ENCODE peak calls at places on chromosomes 13 and 19, in six cellular contexts. One of them, this sample, is unnamed. For H3K4me1, the result is how much of the 10 kb centered on the place peaks cover.

GRCh38 chr19:21677696-21678418 is 89.5 kb downstream of the ZNF100 start:
- ATAC-seq in K562: no peak
- ATAC-seq in upper lobe of left lung: no peak
- ATAC-seq in A549: no peak
- ATAC-seq in HepG2: no peak
- ATAC-seq in GM12878: no peak
- ATAC-seq in this sample: no peak

GRCh38 chr13:27403252-27403678 is 21.2 kb upstream of the GTF3A start:
- ATAC-seq in K562: no peak
- ATAC-seq in upper lobe of left lung: peak
- ATAC-seq in A549: no peak
- ATAC-seq in HepG2: peak
- ATAC-seq in GM12878: no peak
- ATAC-seq in this sample: peak

GRCh38 chr19:16200038-16200775 is 2.5 kb downstream of the AP1M1 start:
- ATAC-seq in K562: no peak
- ATAC-seq in upper lobe of left lung: peak
- ATAC-seq in A549: no peak
- ATAC-seq in HepG2: peak
- ATAC-seq in GM12878: no peak
- ATAC-seq in this sample: peak

GRCh38 chr19:18006895-18007604 is 920 bp upstream of the ARRDC2 start:
- ATAC-seq in K562: peak
- ATAC-seq in upper lobe of left lung: peak
- ATAC-seq in A549: peak
- ATAC-seq in HepG2: peak
- ATAC-seq in GM12878: peak
- ATAC-seq in this sample: peak

GRCh38 chr13:73193541-73193940 is 134.7 kb downstream of the KLF5 start:
- ATAC-seq in K562: no peak
- ATAC-seq in upper lobe of left lung: no peak
- ATAC-seq in A549: no peak
- ATAC-seq in HepG2: no peak
- ATAC-seq in GM12878: no peak
- ATAC-seq in this sample: no peak

GRCh38 chr19:6720369-6721112 is at the start of gene C3:
- ATAC-seq in K562: peak
- ATAC-seq in upper lobe of left lung: peak
- ATAC-seq in A549: peak
- ATAC-seq in HepG2: peak
- ATAC-seq in GM12878: no peak
- ATAC-seq in this sample: peak

GRCh38 chr13:44815507-44816074 is 173.7 kb downstream of the NUFIP1 start:
- ATAC-seq in K562: no peak
- ATAC-seq in upper lobe of left lung: peak
- ATAC-seq in A549: peak
- ATAC-seq in HepG2: peak
- ATAC-seq in GM12878: peak
- ATAC-seq in this sample: peak

GRCh38 chr19:16628984-16629691 is 1.1 kb upstream of the MED26 start:
- ATAC-seq in K562: peak
- ATAC-seq in upper lobe of left lung: no peak
- ATAC-seq in A549: peak
- ATAC-seq in HepG2: no peak
- ATAC-seq in GM12878: peak
- ATAC-seq in this sample: peak

GRCh38 chr19:10338940-10339339 is 484 bp downstream of the ICAM3 start:
- ATAC-seq in K562: no peak
- ATAC-seq in upper lobe of left lung: no peak
- ATAC-seq in A549: no peak
- ATAC-seq in HepG2: no peak
- ATAC-seq in GM12878: peak
- ATAC-seq in this sample: no peak

GRCh38 chr19:49165111-49165750 is 7.6 kb downstream of the TRPM4 start:
- ATAC-seq in K562: no peak
- ATAC-seq in upper lobe of left lung: no peak
- ATAC-seq in A549: no peak
- ATAC-seq in HepG2: no peak
- ATAC-seq in GM12878: no peak
- ATAC-seq in this sample: peak

GRCh38 chr13:109998808-109999528 is 212.6 kb upstream of the IRS2 start:
- ATAC-seq in K562: no peak
- ATAC-seq in upper lobe of left lung: peak
- ATAC-seq in A549: peak
- ATAC-seq in HepG2: no peak
- ATAC-seq in GM12878: no peak
- ATAC-seq in this sample: no peak

GRCh38 chr13:113748862-113749451 is 10.1 kb upstream of the TMEM255B start:
- ATAC-seq in K562: no peak
- ATAC-seq in upper lobe of left lung: peak
- ATAC-seq in A549: no peak
- ATAC-seq in HepG2: peak
- ATAC-seq in GM12878: no peak
- ATAC-seq in this sample: no peak

GRCh38 chr19:36093146-36093662 is 17.7 kb upstream of the OVOL3 start:
- ATAC-seq in K562: no peak
- ATAC-seq in upper lobe of left lung: no peak
- ATAC-seq in A549: no peak
- ATAC-seq in HepG2: no peak
- ATAC-seq in GM12878: peak
- ATAC-seq in this sample: no peak

GRCh38 chr13:28355822-28356371 is 139.0 kb downstream of the FLT1 start:
- ATAC-seq in K562: peak
- ATAC-seq in upper lobe of left lung: no peak
- ATAC-seq in A549: no peak
- ATAC-seq in HepG2: no peak
- ATAC-seq in GM12878: peak
- ATAC-seq in this sample: no peak

GRCh38 chr13:80562423-80562822 is 221.5 kb upstream of the SPRY2 start:
- ATAC-seq in K562: no peak
- ATAC-seq in upper lobe of left lung: no peak
- ATAC-seq in A549: no peak
- ATAC-seq in HepG2: no peak
- ATAC-seq in GM12878: peak
- ATAC-seq in this sample: no peak

GRCh38 chr13:114149774-114150740 is 17.6 kb upstream of the RASA3 start:
- ATAC-seq in K562: no peak
- ATAC-seq in upper lobe of left lung: no peak
- ATAC-seq in A549: no peak
- ATAC-seq in HepG2: no peak
- ATAC-seq in GM12878: no peak
- ATAC-seq in this sample: no peak

GRCh38 chr13:113770441-113770840 is 11.4 kb downstream of the TMEM255B start:
- ATAC-seq in K562: no peak
- ATAC-seq in upper lobe of left lung: no peak
- ATAC-seq in A549: no peak
- ATAC-seq in HepG2: no peak
- ATAC-seq in GM12878: no peak
- ATAC-seq in this sample: no peak

GRCh38 chr19:16067205-16067938 is 8.9 kb upstream of the TPM4 start:
- ATAC-seq in K562: peak
- ATAC-seq in upper lobe of left lung: peak
- ATAC-seq in A549: no peak
- ATAC-seq in HepG2: no peak
- ATAC-seq in GM12878: no peak
- ATAC-seq in this sample: peak

GRCh38 chr13:50106559-50106958 is 91.3 kb downstream of the KCNRG start:
- ATAC-seq in K562: no peak
- ATAC-seq in upper lobe of left lung: no peak
- ATAC-seq in A549: no peak
- ATAC-seq in HepG2: no peak
- ATAC-seq in GM12878: peak
- ATAC-seq in this sample: no peak

GRCh38 chr13:73399347-73400216 is 340.8 kb downstream of the KLF5 start:
- ATAC-seq in K562: no peak
- ATAC-seq in upper lobe of left lung: no peak
- ATAC-seq in A549: no peak
- ATAC-seq in HepG2: no peak
- ATAC-seq in GM12878: no peak
- ATAC-seq in this sample: no peak

GRCh38 chr13:43545317-43545874 is 241.4 kb downstream of the ENOX1 start:
- ATAC-seq in K562: no peak
- ATAC-seq in upper lobe of left lung: no peak
- ATAC-seq in A549: no peak
- ATAC-seq in HepG2: no peak
- ATAC-seq in GM12878: no peak
- ATAC-seq in this sample: peak

GRCh38 chr19:29636553-29637325 is 28.5 kb upstream of the PLEKHF1 start:
- ATAC-seq in K562: no peak
- ATAC-seq in upper lobe of left lung: no peak
- ATAC-seq in A549: peak
- ATAC-seq in HepG2: no peak
- ATAC-seq in GM12878: no peak
- ATAC-seq in this sample: no peak

GRCh38 chr19:311813-312261 is 20.6 kb upstream of the PLPP2 start:
- ATAC-seq in K562: no peak
- ATAC-seq in upper lobe of left lung: no peak
- ATAC-seq in A549: no peak
- ATAC-seq in HepG2: no peak
- ATAC-seq in GM12878: no peak
- ATAC-seq in this sample: no peak

GRCh38 chr19:18743281-18743825 is 47.8 kb downstream of the COMP start:
- ATAC-seq in K562: peak
- ATAC-seq in upper lobe of left lung: peak
- ATAC-seq in A549: no peak
- ATAC-seq in HepG2: no peak
- ATAC-seq in GM12878: no peak
- ATAC-seq in this sample: peak

GRCh38 chr19:55156202-55157063 is 1.1 kb downstream of the TNNI3 start:
- ATAC-seq in K562: peak
- ATAC-seq in upper lobe of left lung: no peak
- ATAC-seq in A549: peak
- ATAC-seq in HepG2: peak
- ATAC-seq in GM12878: peak
- ATAC-seq in this sample: no peak

GRCh38 chr19:13781547-13781946 is 7.3 kb downstream of the C19orf53 start:
- ATAC-seq in K562: peak
- ATAC-seq in upper lobe of left lung: peak
- ATAC-seq in A549: peak
- ATAC-seq in HepG2: no peak
- ATAC-seq in GM12878: no peak
- ATAC-seq in this sample: peak

GRCh38 chr19:38004505-38005223 is 97.7 kb downstream of the SIPA1L3 start:
- ATAC-seq in K562: peak
- ATAC-seq in upper lobe of left lung: peak
- ATAC-seq in A549: peak
- ATAC-seq in HepG2: peak
- ATAC-seq in GM12878: peak
- ATAC-seq in this sample: peak

GRCh38 chr19:55753401-55753800 is 5.5 kb upstream of the RFPL4A start:
- ATAC-seq in K562: no peak
- ATAC-seq in upper lobe of left lung: no peak
- ATAC-seq in A549: no peak
- ATAC-seq in HepG2: no peak
- ATAC-seq in GM12878: no peak
- ATAC-seq in this sample: no peak

GRCh38 chr13:40052954-40053353 is 397.5 kb downstream of the COG6 start:
- ATAC-seq in K562: no peak
- ATAC-seq in upper lobe of left lung: no peak
- ATAC-seq in A549: no peak
- ATAC-seq in HepG2: no peak
- ATAC-seq in GM12878: peak
- ATAC-seq in this sample: no peak

GRCh38 chr19:52094526-52094925 is 1.0 kb downstream of the ZNF841 start:
- ATAC-seq in K562: peak
- ATAC-seq in upper lobe of left lung: no peak
- ATAC-seq in A549: no peak
- ATAC-seq in HepG2: peak
- ATAC-seq in GM12878: no peak
- ATAC-seq in this sample: no peak

GRCh38 chr13:107252428-107252827 is 684.5 kb upstream of the ARGLU1 start:
- ATAC-seq in K562: no peak
- ATAC-seq in upper lobe of left lung: no peak
- ATAC-seq in A549: no peak
- ATAC-seq in HepG2: no peak
- ATAC-seq in GM12878: no peak
- ATAC-seq in this sample: no peak

GRCh38 chr19:16470541-16470910 is 1.2 kb downstream of the EPS15L1 start:
- ATAC-seq in K562: no peak
- ATAC-seq in upper lobe of left lung: no peak
- ATAC-seq in A549: no peak
- ATAC-seq in HepG2: no peak
- ATAC-seq in GM12878: no peak
- ATAC-seq in this sample: no peak

DNA sequence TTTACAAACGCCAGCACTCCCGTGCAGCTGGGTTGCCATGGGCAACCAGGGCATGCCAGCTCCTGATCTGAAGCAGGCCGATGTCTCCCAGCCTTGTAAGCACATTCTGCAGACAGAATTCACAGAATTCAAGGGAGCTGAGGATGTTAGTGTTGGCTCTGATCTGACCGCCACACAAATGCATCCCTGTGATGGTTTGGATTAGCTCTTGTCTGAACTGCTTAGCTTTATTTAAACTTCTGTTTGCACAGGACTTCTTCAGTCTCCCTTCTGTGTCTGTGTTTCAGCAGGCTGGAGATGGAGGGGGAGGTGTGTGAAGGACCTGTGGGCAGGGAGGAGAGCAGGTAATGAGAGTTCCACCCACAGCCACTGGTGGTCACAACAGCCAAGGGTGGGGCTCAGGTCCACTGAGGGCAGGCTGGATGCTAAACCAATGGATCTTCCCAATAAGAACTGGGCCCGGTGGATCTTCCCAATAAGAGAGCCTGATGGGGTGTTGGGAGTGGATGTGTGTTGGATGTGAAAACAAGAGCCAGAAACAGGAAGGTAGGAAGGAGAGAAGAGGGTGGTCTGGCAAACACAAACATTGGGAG is 66.2 kb downstream of the TEX26 start:
- ATAC-seq in K562: no peak
- ATAC-seq in upper lobe of left lung: no peak
- ATAC-seq in A549: no peak
- ATAC-seq in HepG2: no peak
- ATAC-seq in GM12878: no peak
- ATAC-seq in this sample: no peak
- TF ChIP-seq EP300 in K562: no peak
- TF ChIP-seq EP300 in upper lobe of left lung: no peak
- TF ChIP-seq EP300 in A549: no peak
- TF ChIP-seq EP300 in HepG2: no peak
- TF ChIP-seq EP300 in GM12878: no peak
- TF ChIP-seq EP300 in this sample: no peak

GRCh38 chr19:47232422-47233211 is 1.6 kb upstream of the BBC3 start:
- ATAC-seq in K562: no peak
- ATAC-seq in upper lobe of left lung: peak
- ATAC-seq in A549: no peak
- ATAC-seq in HepG2: no peak
- ATAC-seq in GM12878: no peak
- ATAC-seq in this sample: no peak
- H3K4me3 ChIP-seq in K562: no peak
- H3K4me3 ChIP-seq in upper lobe of left lung: peak
- H3K4me3 ChIP-seq in A549: peak
- H3K4me3 ChIP-seq in HepG2: no peak
- H3K4me3 ChIP-seq in GM12878: no peak
- H3K4me3 ChIP-seq in this sample: no peak

GRCh38 chr19:2454199-2454961 is 2.4 kb downstream of the LMNB2 start:
- ATAC-seq in K562: no peak
- ATAC-seq in upper lobe of left lung: no peak
- ATAC-seq in A549: no peak
- ATAC-seq in HepG2: no peak
- ATAC-seq in GM12878: no peak
- ATAC-seq in this sample: no peak
- H3K4me1 ChIP-seq in K562: under half
- H3K4me1 ChIP-seq in upper lobe of left lung: under half
- H3K4me1 ChIP-seq in A549: under half
- H3K4me1 ChIP-seq in HepG2: under half
- H3K4me1 ChIP-seq in GM12878: under half
- H3K4me1 ChIP-seq in this sample: under half

GRCh38 chr19:42032428-42032827 is 37.6 kb downstream of the GRIK5 start:
- ATAC-seq in K562: no peak
- ATAC-seq in upper lobe of left lung: no peak
- ATAC-seq in A549: no peak
- ATAC-seq in HepG2: no peak
- ATAC-seq in GM12878: no peak
- ATAC-seq in this sample: no peak
- TF ChIP-seq EP300 in K562: no peak
- TF ChIP-seq EP300 in upper lobe of left lung: no peak
- TF ChIP-seq EP300 in A549: no peak
- TF ChIP-seq EP300 in HepG2: no peak
- TF ChIP-seq EP300 in GM12878: no peak
- TF ChIP-seq EP300 in this sample: no peak

This sample was measured in gastroesophageal sphincter.